ENCODE peak calls at places on chromosomes 4 and X, in five cellular contexts. X, Q, W, E and T are unnamed samples.
A peak's percentile ranks its signal among the peaks of the same experiment; 100 is the strongest.

GRCh38 chr4:181967401-181967800 is 275.8 kb upstream of the TENM3 start:
- DNase-seq in X (no peak), Q (no peak), W (no peak), E (no peak), T (no peak)

GRCh38 chrX:1452497-1453389 is at the start of gene ASMTL:
- DNase-seq in X (no peak), Q (peak; percentile 100), W (peak; percentile 99), E (peak; percentile 100), T (peak; percentile 81)

GRCh38 chr4:182231080-182231479 is 12.1 kb upstream of the TENM3 start:
- DNase-seq in X (no peak), Q (no peak), W (peak; percentile 54), E (no peak), T (no peak)

GRCh38 chr4:181548873-181549541 is 694.2 kb upstream of the TENM3 start:
- DNase-seq in X (no peak), Q (no peak), W (peak; percentile 96), E (no peak), T (no peak)

GRCh38 chrX:148691456-148691855 is 191.0 kb downstream of the AFF2 start:
- DNase-seq in X (no peak), Q (no peak), W (no peak), E (no peak), T (no peak)

GRCh38 chrX:83916525-83916924 is 55.6 kb downstream of the CYLC1 start:
- DNase-seq in X (no peak), Q (no peak), W (peak; percentile 23), E (no peak), T (no peak)

GRCh38 chr4:77525538-77525937 is 80.1 kb upstream of the CXCL13 start:
- DNase-seq in X (no peak), Q (no peak), W (no peak), E (no peak), T (no peak)

GRCh38 chr4:153267915-153268694 is 63.9 kb downstream of the TRIM2 start:
- DNase-seq in X (no peak), Q (no peak), W (no peak), E (no peak), T (no peak)

GRCh38 chr4:88144866-88145300 is 13.6 kb downstream of the ABCG2 start:
- DNase-seq in X (no peak), Q (no peak), W (no peak), E (no peak), T (no peak)

GRCh38 chr4:77358315-77358928 is 201.4 kb downstream of the CCNG2 start:
- DNase-seq in X (no peak), Q (no peak), W (peak; percentile 38), E (no peak), T (peak; percentile 7)

GRCh38 chrX:131729295-131729694 is 185.4 kb downstream of the OR13H1 start:
- DNase-seq in X (peak; percentile 78), Q (no peak), W (peak; percentile 86), E (no peak), T (no peak)

GRCh38 chr4:25180524-25181131 is 20.4 kb upstream of the SEPSECS start:
- DNase-seq in X (no peak), Q (no peak), W (peak; percentile 67), E (no peak), T (peak; percentile 23)

GRCh38 chr4:84660606-84661005 is 77.7 kb downstream of the CDS1 start:
- DNase-seq in X (no peak), Q (no peak), W (no peak), E (no peak), T (no peak)

GRCh38 chrX:30649859-30650258 is 3.4 kb upstream of the GK start:
- DNase-seq in X (no peak), Q (no peak), W (peak; percentile 76), E (no peak), T (no peak)

GRCh38 chr4:172356002-172356401 is 542.8 kb downstream of the GALNTL6 start:
- DNase-seq in X (no peak), Q (no peak), W (peak; percentile 41), E (no peak), T (no peak)